ENCODE peak calls at places on chromosomes 1 and 21, in seven cellular contexts. S is AG04449; Y is left cardiac atrium; O is pancreas; L is lower lobe of right lung; E is activated T-helper 1 cell treated with anti-CD3 and anti-CD28 coated beads, Interleukin-12 subunit alpha, Interleukin-12 subunit beta, Interleukin-2, Interleukin-4 antibody, amounts not matched to agents 30 ng/mL and 10 ng/mL and 1 ng/mL, durations not matched to agents 14 hours and 24 hours and 36 hours; B is stimulated activated CD4-positive, alpha-beta T cell treated with anti-CD3 and anti-CD28 coated beads, Interleukin-4, amount 100 ng/mL, for 48 hours. M is an unnamed sample.

GRCh38 chr1:13824626-13825025 is 124.6 kb downstream of the PRDM2 start:
- DNase-seq in S (no peak), Y (no peak), O (no peak), L (no peak), E (no peak), B (no peak), M (no peak)

GRCh38 chr1:211656728-211657127 is 18.7 kb downstream of the NEK2 start:
- DNase-seq in S (no peak), Y (no peak), O (no peak), L (no peak), E (no peak), B (no peak), M (no peak)

GRCh38 chr21:41025057-41025390 is 142.9 kb upstream of the BACE2 start:
- DNase-seq in S (no peak), Y (no peak), O (no peak), L (no peak), E (no peak), B (no peak), M (no peak)

GRCh38 chr1:17632541-17633193 is 93.2 kb downstream of the ARHGEF10L start:
- DNase-seq in S (peak), Y (no peak), O (no peak), L (no peak), E (no peak), B (no peak), M (peak)

GRCh38 chr1:8560611-8561544 is 243.0 kb downstream of the SLC45A1 start:
- DNase-seq in S (no peak), Y (no peak), O (no peak), L (no peak), E (no peak), B (no peak), M (no peak)

GRCh38 chr21:15054606-15055239 is 10.1 kb downstream of the NRIP1 start:
- DNase-seq in S (no peak), Y (no peak), O (no peak), L (no peak), E (no peak), B (no peak), M (no peak)

GRCh38 chr1:53583021-53583902 is 124.1 kb downstream of the DMRTB1 start:
- DNase-seq in S (peak), Y (no peak), O (no peak), L (no peak), E (no peak), B (no peak), M (no peak)

GRCh38 chr1:156577512-156577911 is 2.0 kb upstream of the TTC24 start:
- DNase-seq in S (no peak), Y (no peak), O (no peak), L (no peak), E (no peak), B (no peak), M (no peak)

GRCh38 chr1:204465469-204466415 is 28.9 kb downstream of the PIK3C2B start:
- DNase-seq in S (no peak), Y (peak), O (no peak), L (no peak), E (no peak), B (no peak), M (no peak)